ENCODE peak calls at places on chromosomes 12 and 14, in ten cellular contexts. H, Q, E, T, N, B, A, L, F and P are unnamed samples.
A peak's percentile ranks its signal among the peaks of the same experiment; 100 is the strongest.

GRCh38 chr12:124500232-124501079 is 67.0 kb downstream of the NCOR2 start:
- DNase-seq in H (peak; percentile 23), Q (peak; percentile 56), E (no peak), T (no peak), N (no peak), B (no peak), A (peak; percentile 84), L (no peak), F (no peak), P (peak; percentile 79)

GRCh38 chr12:124487834-124488165 is 79.6 kb downstream of the NCOR2 start:
- DNase-seq in H (no peak), Q (no peak), E (no peak), T (no peak), N (no peak), B (no peak), A (no peak), L (no peak), F (no peak), P (no peak)

GRCh38 chr12:126337556-126337955 is 1272.3 kb downstream of the AACS start:
- DNase-seq in H (peak; percentile 53), Q (peak; percentile 20), E (no peak), T (no peak), N (no peak), B (no peak), A (no peak), L (no peak), F (no peak), P (peak; percentile 23)

GRCh38 chr12:107681836-107682820 is 3.5 kb upstream of the PWP1 start:
- DNase-seq in H (no peak), Q (no peak), E (no peak), T (no peak), N (no peak), B (no peak), A (no peak), L (no peak), F (no peak), P (no peak)

GRCh38 chr12:91058821-91059220 is 997 bp upstream of the KERA start:
- DNase-seq in H (no peak), Q (no peak), E (no peak), T (no peak), N (no peak), B (no peak), A (no peak), L (no peak), F (no peak), P (no peak)

GRCh38 chr12:57756406-57757341 is 1.8 kb downstream of the MARCHF9 start:
- DNase-seq in H (no peak), Q (peak; percentile 36), E (no peak), T (peak; percentile 84), N (no peak), B (no peak), A (no peak), L (no peak), F (no peak), P (no peak)

GRCh38 chr12:33795536-33795935 is 226.8 kb upstream of the ALG10 start:
- DNase-seq in H (peak; percentile 82), Q (no peak), E (no peak), T (no peak), N (no peak), B (no peak), A (no peak), L (no peak), F (no peak), P (no peak)

GRCh38 chr12:57031228-57031670 is 14.9 kb upstream of the TAC3 start:
- DNase-seq in H (no peak), Q (no peak), E (no peak), T (peak; percentile 61), N (no peak), B (no peak), A (no peak), L (no peak), F (no peak), P (no peak)

GRCh38 chr12:45644521-45644920 is 85.0 kb upstream of the ARID2 start:
- DNase-seq in H (peak; percentile 38), Q (peak; percentile 58), E (no peak), T (no peak), N (no peak), B (no peak), A (no peak), L (no peak), F (no peak), P (no peak)

GRCh38 chr14:65462411-65462810 is 49.9 kb downstream of the FUT8 start:
- DNase-seq in H (peak; percentile 32), Q (peak; percentile 11), E (no peak), T (peak; percentile 55), N (no peak), B (peak; percentile 43), A (no peak), L (no peak), F (no peak), P (peak; percentile 37)

GRCh38 chr12:91178139-91178561 is 4.5 kb downstream of the DCN start:
- DNase-seq in H (peak; percentile 44), Q (peak; percentile 73), E (no peak), T (no peak), N (peak; percentile 4), B (no peak), A (no peak), L (no peak), F (no peak), P (peak; percentile 16)

GRCh38 chr12:64923536-64923935 is 99.1 kb downstream of the TBC1D30 start:
- DNase-seq in H (no peak), Q (no peak), E (no peak), T (no peak), N (no peak), B (no peak), A (no peak), L (no peak), F (no peak), P (no peak)

GRCh38 chr12:118841588-118841987 is 139.8 kb upstream of the SRRM4 start:
- DNase-seq in H (no peak), Q (no peak), E (no peak), T (no peak), N (no peak), B (no peak), A (no peak), L (no peak), F (no peak), P (no peak)

GRCh38 chr12:8493084-8493483 is 20.2 kb upstream of the CLEC4D start:
- DNase-seq in H (no peak), Q (no peak), E (no peak), T (peak; percentile 75), N (peak; percentile 2), B (no peak), A (no peak), L (no peak), F (no peak), P (no peak)

GRCh38 chr12:34395056-34396005 is 373.0 kb downstream of the ALG10 start:
- DNase-seq in H (no peak), Q (no peak), E (no peak), T (peak; percentile 6), N (no peak), B (no peak), A (no peak), L (peak; percentile 49), F (no peak), P (no peak)

GRCh38 chr14:33716921-33717320 is 234.0 kb downstream of the EGLN3 start:
- DNase-seq in H (no peak), Q (no peak), E (no peak), T (no peak), N (no peak), B (no peak), A (no peak), L (no peak), F (no peak), P (no peak)

GRCh38 chr14:54117401-54117800 is 160.8 kb upstream of the BMP4 start:
- DNase-seq in H (no peak), Q (no peak), E (no peak), T (no peak), N (peak; percentile 47), B (no peak), A (no peak), L (no peak), F (no peak), P (no peak)

GRCh38 chr12:97308576-97309198 is 153.9 kb upstream of the RMST start:
- DNase-seq in H (peak; percentile 65), Q (peak; percentile 73), E (peak; percentile 36), T (no peak), N (peak; percentile 60), B (peak; percentile 31), A (no peak), L (no peak), F (no peak), P (no peak)

GRCh38 chr12:1655225-1655788 is 26.3 kb downstream of the WNT5B start:
- DNase-seq in H (peak; percentile 20), Q (no peak), E (no peak), T (no peak), N (no peak), B (no peak), A (no peak), L (no peak), F (no peak), P (no peak)